ENCODE peak calls at places on chromosome 3, in six cellular contexts. W is left lung, A is brain microvascular endothelial cell, Q is uterus, X is OCI-LY7, H is psoas muscle. M is an unnamed sample. For H3K36me3, the result is how much of the 10 kb centered on the place peaks cover.

GRCh38 chr3:17412950-17413530 is 329.4 kb downstream of the TBC1D5 start:
- DNase-seq in X (peak), H (no peak), Q (no peak), W (no peak), A (peak), M (peak)

GRCh38 chr3:194422188-194422587 is 23.1 kb upstream of the GP5 start:
- DNase-seq in A (no peak), Q (no peak), W (no peak), X (no peak), H (no peak), M (no peak)

GRCh38 chr3:195407511-195408409 is 35.1 kb downstream of the ACAP2 start:
- DNase-seq in X (no peak), H (no peak), Q (no peak), W (no peak), A (no peak), M (no peak)

GRCh38 chr3:101243285-101244211 is 76.8 kb downstream of the IMPG2 start:
- DNase-seq in W (no peak), H (no peak), Q (no peak), X (no peak), A (no peak), M (no peak)

GRCh38 chr3:46383946-46384330 is 13.2 kb downstream of the CCR5 start:
- DNase-seq in X (peak), H (no peak), A (no peak), W (no peak), Q (no peak), M (no peak)

GRCh38 chr3:165624761-165625160 is 212.5 kb downstream of the BCHE start:
- DNase-seq in A (peak), X (no peak), W (no peak), Q (no peak), H (no peak), M (no peak)

GRCh38 chr3:13235079-13235478 is 161.8 kb upstream of the IQSEC1 start:
- DNase-seq in H (no peak), W (no peak), A (no peak), X (peak), Q (no peak), M (peak)

GRCh38 chr3:21668012-21668411 is 83.0 kb downstream of the ZNF385D start:
- DNase-seq in H (no peak), W (no peak), Q (no peak), A (no peak), X (no peak), M (no peak)

GRCh38 chr3:32413845-32414526 is 22.3 kb downstream of the CMTM7 start:
- DNase-seq in A (no peak), Q (no peak), H (no peak), X (no peak), W (no peak), M (no peak)

GRCh38 chr3:96960661-96961330 is 146.4 kb downstream of the EPHA6 start:
- DNase-seq in W (no peak), X (no peak), A (no peak), H (no peak), Q (no peak), M (no peak)

GRCh38 chr3:30680789-30681188 is 74.4 kb downstream of the TGFBR2 start:
- DNase-seq in X (no peak), W (no peak), Q (no peak), H (no peak), A (no peak), M (no peak)

GRCh38 chr3:33690341-33690740 is 27.7 kb downstream of the CLASP2 start:
- DNase-seq in X (no peak), W (no peak), Q (no peak), A (no peak), H (no peak), M (no peak)
- H3K36me3 ChIP-seq in X (half or more), W (under half), Q (under half), A (under half), H (under half), M (under half)

DNA sequence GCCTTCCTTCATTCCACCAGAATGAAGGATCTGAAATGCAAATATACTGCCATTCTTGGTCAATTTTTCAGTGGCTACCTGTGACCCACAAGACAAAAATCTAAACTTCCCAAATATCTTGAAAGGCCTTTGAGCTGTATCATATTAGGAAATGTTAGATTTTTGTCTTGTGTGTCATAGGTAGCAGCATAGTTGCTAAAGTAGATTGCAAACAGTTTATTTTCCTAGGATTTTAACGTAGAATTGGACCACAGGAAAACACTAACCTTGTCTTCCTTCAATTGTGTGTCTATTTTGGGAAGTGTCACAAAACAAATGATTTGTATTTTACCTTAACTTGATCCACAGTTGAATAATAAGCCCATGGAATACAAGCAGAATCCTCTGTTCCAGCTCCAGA is 42.4 kb downstream of the CP start:
- DNase-seq in A (no peak), W (no peak), Q (no peak), X (no peak), H (no peak), M (no peak)
- H3K36me3 ChIP-seq in A (under half), W (under half), Q (under half), X (under half), H (under half), M (under half)

GRCh38 chr3:132713977-132714727 is 8.1 kb downstream of the NPHP3 start:
- DNase-seq in W (no peak), X (no peak), A (no peak), Q (no peak), H (no peak), M (no peak)
- H3K36me3 ChIP-seq in W (half or more), X (under half), A (under half), Q (under half), H (under half), M (under half)

GRCh38 chr3:4791358-4791757 is 187.9 kb upstream of the BHLHE40 start:
- DNase-seq in A (no peak), H (no peak), W (no peak), Q (no peak), X (no peak), M (no peak)
- H3K36me3 ChIP-seq in A (under half), H (under half), W (under half), Q (under half), X (half or more), M (under half)

GRCh38 chr3:52401551-52401950 is 43.4 kb downstream of the SEMA3G start:
- DNase-seq in Q (no peak), X (no peak), W (no peak), A (no peak), H (peak), M (no peak)

GRCh38 chr3:52400275-52400793 is 44.6 kb downstream of the SEMA3G start:
- DNase-seq in Q (no peak), H (peak), X (no peak), W (no peak), A (no peak), M (no peak)

GRCh38 chr3:52402101-52402521 is 42.8 kb downstream of the SEMA3G start:
- DNase-seq in Q (no peak), H (peak), A (no peak), X (no peak), W (no peak), M (no peak)

GRCh38 chr3:52399593-52399992 is 45.3 kb downstream of the SEMA3G start:
- DNase-seq in H (peak), A (no peak), X (no peak), Q (no peak), W (no peak), M (no peak)

DNA sequence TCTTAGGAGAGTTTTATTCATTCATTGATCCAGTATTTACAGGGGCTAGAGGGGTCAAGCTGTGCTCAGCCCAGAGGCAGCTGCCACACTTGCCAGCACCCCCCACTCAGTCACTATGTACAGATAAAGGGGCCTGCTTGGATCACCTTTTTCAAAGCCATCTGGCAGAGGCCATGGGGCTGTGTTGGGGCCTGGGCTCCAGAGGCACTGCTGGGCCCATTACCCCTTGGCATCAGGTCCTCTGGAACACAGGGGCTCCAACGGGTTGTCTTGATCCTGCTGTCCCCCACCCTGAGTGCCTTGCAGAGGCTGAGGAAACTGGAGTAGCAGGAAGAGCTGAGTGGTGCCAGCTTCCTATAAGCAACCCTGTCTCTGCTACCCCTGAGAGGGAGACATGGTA is 43.9 kb downstream of the SEMA3G start:
- DNase-seq in Q (no peak), W (no peak), H (peak), X (no peak), A (no peak), M (no peak)
- H3K36me3 ChIP-seq in Q (under half), W (half or more), H (under half), X (half or more), A (under half), M (under half)

GRCh38 chr3:37149246-37149645 is 25.1 kb downstream of the LRRFIP2 start:
- DNase-seq in W (peak), X (no peak), A (no peak), Q (no peak), H (peak), M (no peak)
- H3K36me3 ChIP-seq in W (under half), X (under half), A (under half), Q (under half), H (under half), M (under half)

DNA sequence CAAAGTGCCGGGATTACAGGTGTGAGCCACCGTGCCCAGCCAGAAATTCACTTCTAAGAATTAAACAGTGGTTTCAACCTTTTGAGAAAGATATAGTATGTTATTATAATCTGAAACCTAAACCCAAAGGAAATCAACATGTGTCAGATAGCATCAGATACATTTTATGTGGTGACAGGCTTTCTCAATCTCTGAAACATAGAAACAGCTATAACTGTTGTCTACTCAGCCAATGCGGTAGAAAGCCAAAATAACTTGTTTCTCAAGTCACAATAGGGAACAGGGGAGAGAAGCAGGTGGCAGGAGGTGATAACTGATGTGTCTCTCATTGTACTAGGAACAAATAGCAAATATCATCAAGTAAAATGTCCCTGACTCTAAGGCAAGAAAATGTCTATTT is 38.7 kb downstream of the DENND6A start:
- DNase-seq in X (no peak), Q (no peak), A (no peak), H (no peak), W (no peak), M (no peak)
- H3K36me3 ChIP-seq in X (half or more), Q (under half), A (under half), H (under half), W (half or more), M (under half)

GRCh38 chr3:188236241-188236640 is 82.3 kb downstream of the LPP start:
- DNase-seq in X (peak), H (no peak), A (no peak), W (no peak), Q (no peak), M (no peak)
- H3K36me3 ChIP-seq in X (under half), H (under half), A (under half), W (under half), Q (under half), M (under half)

GRCh38 chr3:53243785-53244184 is 12.0 kb downstream of the TKT start:
- DNase-seq in H (no peak), A (no peak), W (no peak), X (no peak), Q (no peak), M (no peak)

GRCh38 chr3:53242642-53243041 is 13.2 kb downstream of the TKT start:
- DNase-seq in X (no peak), W (peak), H (no peak), Q (no peak), A (no peak), M (no peak)

GRCh38 chr3:53243165-53243564 is 12.7 kb downstream of the TKT start:
- DNase-seq in A (peak), W (no peak), H (peak), X (no peak), Q (no peak), M (no peak)

GRCh38 chr3:53242155-53242554 is 13.7 kb downstream of the TKT start:
- DNase-seq in W (peak), X (no peak), A (no peak), H (no peak), Q (no peak), M (no peak)

GRCh38 chr3:53244281-53244680 is 11.5 kb downstream of the TKT start:
- DNase-seq in Q (no peak), W (no peak), X (no peak), H (no peak), A (no peak), M (no peak)
- H3K36me3 ChIP-seq in Q (under half), W (under half), X (half or more), H (under half), A (under half), M (under half)

DNA sequence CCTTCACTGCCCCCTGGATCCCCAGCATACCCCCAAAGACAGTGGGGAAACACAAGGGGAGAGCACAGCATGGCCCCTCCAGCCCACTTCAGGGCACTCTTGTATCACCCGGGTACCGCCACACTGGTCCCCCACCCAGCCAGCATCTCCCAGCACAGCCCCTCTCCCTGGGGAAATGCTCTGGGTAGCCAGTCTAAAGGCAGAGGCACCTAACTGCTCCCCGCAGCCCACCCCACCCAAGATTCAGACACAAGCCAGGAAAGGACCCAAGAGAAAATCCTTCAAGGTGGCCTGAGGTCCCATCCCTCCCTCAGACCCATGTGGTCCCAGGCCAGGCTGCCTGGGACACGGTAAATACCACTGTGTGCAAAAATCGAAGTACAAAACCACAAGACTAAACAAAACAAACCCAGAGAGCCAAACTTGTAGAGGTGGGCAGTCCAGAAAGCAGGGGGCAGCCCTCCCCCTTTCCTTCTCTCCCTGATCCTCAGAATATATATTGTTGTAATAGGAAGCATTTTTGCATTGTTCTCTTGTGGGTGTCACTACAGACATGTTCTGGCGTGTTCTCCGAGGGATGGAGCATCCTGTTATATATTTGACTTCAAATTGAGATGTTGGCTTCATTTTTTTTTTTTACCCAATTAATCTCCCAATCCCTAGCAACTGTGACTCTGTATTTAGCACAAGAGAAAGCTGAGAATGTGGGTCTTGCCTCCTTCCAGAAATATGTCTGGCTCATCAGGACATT is 51.7 kb downstream of the GRIP2 start:
- DNase-seq in A (no peak), H (peak), W (no peak), X (no peak), Q (no peak), M (no peak)
- H3K36me3 ChIP-seq in A (under half), H (under half), W (half or more), X (half or more), Q (under half), M (under half)

M was measured in GM06990.